ENCODE peak calls at places on chromosomes 6 and 20, in seven cellular contexts. One of them, this sample, is unnamed.

GRCh38 chr20:37651932-37652331 is 41.9 kb upstream of the CTNNBL1 start:
- DNase-seq in MM.1S: peak; percentile 36
- DNase-seq in left ventricle myocardium inferior: peak; percentile 29
- DNase-seq in AG04450: no peak
- DNase-seq in Peyer's patch: no peak
- DNase-seq in fibroblast of pulmonary artery: peak; percentile 33
- DNase-seq in lower leg skin: no peak
- DNase-seq in this sample: peak; percentile 30

GRCh38 chr6:121932071-121933009 is 467.1 kb upstream of the HSF2 start:
- DNase-seq in MM.1S: no peak
- DNase-seq in left ventricle myocardium inferior: peak; percentile 28
- DNase-seq in AG04450: peak; percentile 82
- DNase-seq in Peyer's patch: no peak
- DNase-seq in fibroblast of pulmonary artery: peak; percentile 68
- DNase-seq in lower leg skin: peak; percentile 56
- DNase-seq in this sample: no peak

GRCh38 chr6:149264629-149265028 is 52.9 kb upstream of the TAB2 start:
- DNase-seq in MM.1S: no peak
- DNase-seq in left ventricle myocardium inferior: no peak
- DNase-seq in AG04450: no peak
- DNase-seq in Peyer's patch: peak; percentile 42
- DNase-seq in fibroblast of pulmonary artery: no peak
- DNase-seq in lower leg skin: no peak
- DNase-seq in this sample: no peak

GRCh38 chr6:132456700-132457143 is 55.4 kb upstream of the MOXD1 start:
- DNase-seq in MM.1S: peak; percentile 73
- DNase-seq in left ventricle myocardium inferior: peak; percentile 46
- DNase-seq in AG04450: no peak
- DNase-seq in Peyer's patch: no peak
- DNase-seq in fibroblast of pulmonary artery: no peak
- DNase-seq in lower leg skin: no peak
- DNase-seq in this sample: peak; percentile 61

GRCh38 chr20:44004306-44004915 is 89.8 kb downstream of the TOX2 start:
- DNase-seq in MM.1S: no peak
- DNase-seq in left ventricle myocardium inferior: peak; percentile 30
- DNase-seq in AG04450: no peak
- DNase-seq in Peyer's patch: no peak
- DNase-seq in fibroblast of pulmonary artery: no peak
- DNase-seq in lower leg skin: no peak
- DNase-seq in this sample: no peak

GRCh38 chr20:16708590-16708989 is 21.2 kb upstream of the SNRPB2 start:
- DNase-seq in MM.1S: no peak
- DNase-seq in left ventricle myocardium inferior: no peak
- DNase-seq in AG04450: no peak
- DNase-seq in Peyer's patch: no peak
- DNase-seq in fibroblast of pulmonary artery: no peak
- DNase-seq in lower leg skin: no peak
- DNase-seq in this sample: no peak

GRCh38 chr6:66796987-66797386 is 1090.0 kb upstream of the EYS start:
- DNase-seq in MM.1S: no peak
- DNase-seq in left ventricle myocardium inferior: no peak
- DNase-seq in AG04450: no peak
- DNase-seq in Peyer's patch: no peak
- DNase-seq in fibroblast of pulmonary artery: no peak
- DNase-seq in lower leg skin: no peak
- DNase-seq in this sample: no peak

GRCh38 chr6:106569444-106569843 is 59.9 kb downstream of the RTN4IP1 start:
- DNase-seq in MM.1S: no peak
- DNase-seq in left ventricle myocardium inferior: no peak
- DNase-seq in AG04450: no peak
- DNase-seq in Peyer's patch: no peak
- DNase-seq in fibroblast of pulmonary artery: no peak
- DNase-seq in lower leg skin: no peak
- DNase-seq in this sample: no peak

GRCh38 chr6:44522871-44523270 is 135.4 kb downstream of the CDC5L start:
- DNase-seq in MM.1S: no peak
- DNase-seq in left ventricle myocardium inferior: no peak
- DNase-seq in AG04450: no peak
- DNase-seq in Peyer's patch: no peak
- DNase-seq in fibroblast of pulmonary artery: no peak
- DNase-seq in lower leg skin: no peak
- DNase-seq in this sample: no peak

GRCh38 chr6:23081701-23082100 is 512.3 kb downstream of the HDGFL1 start:
- DNase-seq in MM.1S: peak; percentile 36
- DNase-seq in left ventricle myocardium inferior: no peak
- DNase-seq in AG04450: no peak
- DNase-seq in Peyer's patch: no peak
- DNase-seq in fibroblast of pulmonary artery: no peak
- DNase-seq in lower leg skin: no peak
- DNase-seq in this sample: no peak

GRCh38 chr20:24786096-24786495 is 163.0 kb upstream of the CST7 start:
- DNase-seq in MM.1S: no peak
- DNase-seq in left ventricle myocardium inferior: no peak
- DNase-seq in AG04450: no peak
- DNase-seq in Peyer's patch: no peak
- DNase-seq in fibroblast of pulmonary artery: no peak
- DNase-seq in lower leg skin: no peak
- DNase-seq in this sample: no peak

GRCh38 chr6:227812-228338 is 64.4 kb upstream of the DUSP22 start:
- DNase-seq in MM.1S: no peak
- DNase-seq in left ventricle myocardium inferior: no peak
- DNase-seq in AG04450: no peak
- DNase-seq in Peyer's patch: no peak
- DNase-seq in fibroblast of pulmonary artery: no peak
- DNase-seq in lower leg skin: no peak
- DNase-seq in this sample: peak; percentile 74

GRCh38 chr6:5398530-5398929 is 137.2 kb downstream of the FARS2 start:
- DNase-seq in MM.1S: peak; percentile 28
- DNase-seq in left ventricle myocardium inferior: no peak
- DNase-seq in AG04450: no peak
- DNase-seq in Peyer's patch: no peak
- DNase-seq in fibroblast of pulmonary artery: peak; percentile 74
- DNase-seq in lower leg skin: no peak
- DNase-seq in this sample: peak; percentile 42

GRCh38 chr6:16483315-16483875 is 245.0 kb downstream of the GMPR start:
- DNase-seq in MM.1S: peak; percentile 63
- DNase-seq in left ventricle myocardium inferior: no peak
- DNase-seq in AG04450: no peak
- DNase-seq in Peyer's patch: no peak
- DNase-seq in fibroblast of pulmonary artery: no peak
- DNase-seq in lower leg skin: no peak
- DNase-seq in this sample: no peak

GRCh38 chr6:54031194-54031593 is 80.0 kb upstream of the MLIP start:
- DNase-seq in MM.1S: no peak
- DNase-seq in left ventricle myocardium inferior: no peak
- DNase-seq in AG04450: no peak
- DNase-seq in Peyer's patch: no peak
- DNase-seq in fibroblast of pulmonary artery: no peak
- DNase-seq in lower leg skin: no peak
- DNase-seq in this sample: no peak

GRCh38 chr20:59010995-59011873 is 4.2 kb upstream of the CTSZ start:
- DNase-seq in MM.1S: no peak
- DNase-seq in left ventricle myocardium inferior: no peak
- DNase-seq in AG04450: peak; percentile 23
- DNase-seq in Peyer's patch: peak; percentile 6
- DNase-seq in fibroblast of pulmonary artery: peak; percentile 93
- DNase-seq in lower leg skin: no peak
- DNase-seq in this sample: no peak

GRCh38 chr6:142551145-142551811 is 249.5 kb downstream of the ADGRG6 start:
- DNase-seq in MM.1S: no peak
- DNase-seq in left ventricle myocardium inferior: no peak
- DNase-seq in AG04450: no peak
- DNase-seq in Peyer's patch: no peak
- DNase-seq in fibroblast of pulmonary artery: no peak
- DNase-seq in lower leg skin: peak; percentile 39
- DNase-seq in this sample: no peak
- H3K4me3 ChIP-seq in MM.1S: no peak overlapping the region
- H3K4me3 ChIP-seq in left ventricle myocardium inferior: no peak overlapping the region
- H3K4me3 ChIP-seq in AG04450: no peak overlapping the region
- H3K4me3 ChIP-seq in Peyer's patch: no peak overlapping the region
- H3K4me3 ChIP-seq in fibroblast of pulmonary artery: no peak overlapping the region
- H3K4me3 ChIP-seq in lower leg skin: no peak overlapping the region
- H3K4me3 ChIP-seq in this sample: no peak overlapping the region

DNA sequence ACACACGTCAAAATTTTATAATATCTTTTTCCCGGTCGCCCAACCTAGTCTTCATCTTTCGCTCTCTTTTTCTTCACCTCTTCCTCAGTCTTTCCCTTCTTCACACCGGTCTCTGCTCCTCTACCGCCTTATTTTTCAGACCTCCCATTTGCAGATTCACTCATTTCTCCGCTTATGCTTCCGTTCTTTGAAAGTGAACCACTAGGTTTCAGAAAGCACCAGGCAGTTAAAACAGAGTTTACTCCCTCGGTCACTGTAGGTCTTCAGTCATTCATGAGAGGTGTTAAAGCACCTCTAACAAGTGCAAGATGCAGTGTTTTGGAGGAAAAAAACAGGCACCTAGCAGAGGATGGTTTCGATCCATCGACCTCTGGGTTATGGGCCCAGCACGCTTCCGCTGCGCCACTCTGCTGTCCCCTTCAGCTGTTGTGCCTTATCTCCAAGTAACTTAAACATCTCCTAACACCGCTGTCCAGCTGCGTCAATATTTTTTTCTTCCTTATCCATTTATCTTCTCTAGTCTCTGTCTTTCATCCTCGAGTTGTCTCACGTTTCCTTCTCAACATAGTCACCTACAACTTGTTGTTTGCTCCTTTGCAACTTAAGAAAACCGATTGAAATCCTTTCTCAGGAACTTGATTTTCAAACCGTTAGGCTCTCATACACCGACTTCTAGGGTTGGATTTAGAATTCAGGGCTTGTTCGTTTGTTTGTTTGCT is 119.7 kb upstream of the ZNF184 start:
- DNase-seq in MM.1S: peak; percentile 41
- DNase-seq in left ventricle myocardium inferior: no peak
- DNase-seq in AG04450: peak; percentile 47
- DNase-seq in Peyer's patch: no peak
- DNase-seq in fibroblast of pulmonary artery: peak; percentile 62
- DNase-seq in lower leg skin: no peak
- DNase-seq in this sample: peak; percentile 89
- H3K4me3 ChIP-seq in MM.1S: peak overlapping the region; percentile 6
- H3K4me3 ChIP-seq in left ventricle myocardium inferior: peak overlapping the region; percentile 26
- H3K4me3 ChIP-seq in AG04450: peak overlapping the region; percentile 17
- H3K4me3 ChIP-seq in Peyer's patch: no peak overlapping the region
- H3K4me3 ChIP-seq in fibroblast of pulmonary artery: peak overlapping the region; percentile 48
- H3K4me3 ChIP-seq in lower leg skin: no peak overlapping the region
- H3K4me3 ChIP-seq in this sample: peak overlapping the region; percentile 52

GRCh38 chr20:1417273-1417672 is 24.4 kb upstream of the FKBP1A start:
- DNase-seq in MM.1S: no peak
- DNase-seq in left ventricle myocardium inferior: no peak
- DNase-seq in AG04450: no peak
- DNase-seq in Peyer's patch: no peak
- DNase-seq in fibroblast of pulmonary artery: peak; percentile 42
- DNase-seq in lower leg skin: no peak
- DNase-seq in this sample: no peak

GRCh38 chr20:1417790-1418189 is 24.9 kb upstream of the FKBP1A start:
- DNase-seq in MM.1S: no peak
- DNase-seq in left ventricle myocardium inferior: no peak
- DNase-seq in AG04450: no peak
- DNase-seq in Peyer's patch: no peak
- DNase-seq in fibroblast of pulmonary artery: no peak
- DNase-seq in lower leg skin: no peak
- DNase-seq in this sample: no peak

GRCh38 chr20:1420066-1420465 is 27.2 kb upstream of the FKBP1A start:
- DNase-seq in MM.1S: no peak
- DNase-seq in left ventricle myocardium inferior: no peak
- DNase-seq in AG04450: no peak
- DNase-seq in Peyer's patch: no peak
- DNase-seq in fibroblast of pulmonary artery: no peak
- DNase-seq in lower leg skin: no peak
- DNase-seq in this sample: no peak

GRCh38 chr20:1415667-1416468 is 23.0 kb upstream of the FKBP1A start:
- DNase-seq in MM.1S: no peak
- DNase-seq in left ventricle myocardium inferior: no peak
- DNase-seq in AG04450: peak; percentile 64
- DNase-seq in Peyer's patch: no peak
- DNase-seq in fibroblast of pulmonary artery: peak; percentile 85
- DNase-seq in lower leg skin: no peak
- DNase-seq in this sample: no peak

DNA sequence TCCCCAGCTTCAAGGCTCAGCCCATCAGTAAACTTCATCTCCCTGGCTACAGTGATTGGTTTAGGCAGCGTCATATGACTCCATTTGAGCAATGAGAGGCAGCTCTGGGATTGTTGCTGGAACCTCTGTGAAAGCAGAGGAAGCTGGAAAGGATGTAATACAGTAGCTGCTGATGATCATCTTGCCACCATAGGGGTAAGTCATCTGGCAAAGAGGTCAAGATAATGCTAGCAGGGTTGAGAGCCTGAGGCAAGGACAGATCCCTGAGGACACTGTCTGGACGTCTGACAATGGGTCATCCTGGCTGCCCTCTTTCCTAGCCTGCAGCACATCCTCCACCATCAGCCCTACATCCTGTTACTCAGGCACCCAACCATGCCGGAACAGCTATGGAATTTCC is 25.5 kb upstream of the FKBP1A start:
- DNase-seq in MM.1S: no peak
- DNase-seq in left ventricle myocardium inferior: no peak
- DNase-seq in AG04450: no peak
- DNase-seq in Peyer's patch: no peak
- DNase-seq in fibroblast of pulmonary artery: peak; percentile 40
- DNase-seq in lower leg skin: no peak
- DNase-seq in this sample: no peak
- H3K4me3 ChIP-seq in MM.1S: no peak overlapping the region
- H3K4me3 ChIP-seq in left ventricle myocardium inferior: no peak overlapping the region
- H3K4me3 ChIP-seq in AG04450: no peak overlapping the region
- H3K4me3 ChIP-seq in Peyer's patch: no peak overlapping the region
- H3K4me3 ChIP-seq in fibroblast of pulmonary artery: no peak overlapping the region
- H3K4me3 ChIP-seq in lower leg skin: no peak overlapping the region
- H3K4me3 ChIP-seq in this sample: no peak overlapping the region

GRCh38 chr6:167877994-167878779 is 51.5 kb downstream of the AFDN start:
- DNase-seq in MM.1S: no peak
- DNase-seq in left ventricle myocardium inferior: no peak
- DNase-seq in AG04450: no peak
- DNase-seq in Peyer's patch: no peak
- DNase-seq in fibroblast of pulmonary artery: no peak
- DNase-seq in lower leg skin: no peak
- DNase-seq in this sample: no peak

GRCh38 chr6:167870321-167870720 is 43.6 kb downstream of the AFDN start:
- DNase-seq in MM.1S: no peak
- DNase-seq in left ventricle myocardium inferior: no peak
- DNase-seq in AG04450: no peak
- DNase-seq in Peyer's patch: no peak
- DNase-seq in fibroblast of pulmonary artery: peak; percentile 31
- DNase-seq in lower leg skin: no peak
- DNase-seq in this sample: no peak

DNA sequence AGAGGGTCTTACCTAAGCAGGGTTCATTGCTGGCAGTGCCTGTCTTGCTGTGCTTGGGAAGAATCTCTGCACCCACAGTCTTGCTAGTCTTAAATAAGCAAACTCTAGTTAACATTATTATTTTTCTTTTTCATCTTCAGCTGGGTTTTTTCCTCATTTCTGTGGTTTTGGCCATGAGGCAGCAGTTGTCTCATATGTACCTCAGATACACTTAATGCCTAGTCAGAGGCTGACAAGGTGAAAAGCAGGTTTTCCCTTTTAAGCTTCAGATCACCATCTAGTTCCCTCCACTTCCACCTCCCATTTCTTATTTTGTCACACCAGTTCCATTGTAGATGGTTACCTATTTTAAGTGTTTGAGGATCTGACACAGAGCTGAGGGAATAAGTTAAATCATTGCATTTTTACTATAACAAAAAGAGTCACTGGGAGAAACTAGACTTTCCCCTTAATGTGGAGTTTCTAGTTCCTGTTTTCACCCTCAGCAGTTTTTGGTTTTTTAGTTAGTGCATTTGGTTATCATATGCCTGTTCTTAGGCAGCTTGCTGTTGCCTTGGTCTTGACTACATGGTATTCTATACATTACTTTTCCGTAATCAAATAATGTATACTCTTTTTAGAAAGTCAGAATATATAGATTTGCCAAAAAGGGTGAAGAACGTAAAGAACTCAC is 46.0 kb downstream of the AFDN start:
- DNase-seq in MM.1S: no peak
- DNase-seq in left ventricle myocardium inferior: no peak
- DNase-seq in AG04450: no peak
- DNase-seq in Peyer's patch: no peak
- DNase-seq in fibroblast of pulmonary artery: no peak
- DNase-seq in lower leg skin: no peak
- DNase-seq in this sample: no peak
- H3K4me3 ChIP-seq in MM.1S: no peak overlapping the region
- H3K4me3 ChIP-seq in left ventricle myocardium inferior: no peak overlapping the region
- H3K4me3 ChIP-seq in AG04450: no peak overlapping the region
- H3K4me3 ChIP-seq in Peyer's patch: no peak overlapping the region
- H3K4me3 ChIP-seq in fibroblast of pulmonary artery: no peak overlapping the region
- H3K4me3 ChIP-seq in lower leg skin: no peak overlapping the region
- H3K4me3 ChIP-seq in this sample: no peak overlapping the region